ENCODE peak calls at places on chromosome 16, in ten cellular contexts. W is A172; N is germinal center; M is skeletal muscle cell; G is stimulated activated CD4-positive, alpha-beta T cell treated with anti-CD3 and anti-CD28 coated beads, Interleukin-1b, Interleukin-23, amount 100 ng/mL, for 4 hours; A is NCI-H1417 treated with DMSO at 0.1 percent for 48 hours; U is activated naive CD8-positive, alpha-beta T cell treated with anti-CD3 and anti-CD28 coated beads, Interleukin-2, amount 10 ng/mL, durations not matched to agents 7 days and 5 days; V is AG08395; I is LoVo; D is body of pancreas. P is an unnamed sample.

GRCh38 chr16:88360999-88361398 is 21.8 kb upstream of the ZNF469 start:
- DNase-seq in W (no peak), N (no peak), M (no peak), G (no peak), A (no peak), U (no peak), V (no peak), I (no peak), D (no peak), P (no peak)

GRCh38 chr16:31471875-31472558 is at the start of gene TGFB1I1:
- DNase-seq in W (peak; percentile 59), N (peak; percentile 36), M (no peak), G (no peak), A (no peak), U (no peak), V (peak; percentile 91), I (peak; percentile 44), D (no peak), P (peak; percentile 89)

GRCh38 chr16:77805403-77805802 is 17.0 kb downstream of the VAT1L start:
- DNase-seq in W (no peak), N (no peak), M (no peak), G (no peak), A (no peak), U (no peak), V (no peak), I (no peak), D (peak; percentile 28), P (no peak)

GRCh38 chr16:4461250-4462085 is 13.0 kb downstream of the NMRAL1 start:
- DNase-seq in W (no peak), N (no peak), M (no peak), G (no peak), A (no peak), U (no peak), V (no peak), I (no peak), D (no peak), P (no peak)

GRCh38 chr16:53048139-53048915 is 4.4 kb downstream of the CHD9NB start:
- DNase-seq in W (no peak), N (no peak), M (no peak), G (no peak), A (no peak), U (no peak), V (no peak), I (peak; percentile 66), D (no peak), P (no peak)

GRCh38 chr16:75042423-75043174 is 43.8 kb downstream of the ZNRF1 start:
- DNase-seq in W (no peak), N (no peak), M (no peak), G (no peak), A (no peak), U (no peak), V (no peak), I (no peak), D (no peak), P (no peak)

GRCh38 chr16:8950580-8951077 is 13.1 kb downstream of the USP7 start:
- DNase-seq in W (no peak), N (no peak), M (no peak), G (no peak), A (no peak), U (no peak), V (no peak), I (no peak), D (no peak), P (no peak)

GRCh38 chr16:85622683-85623082 is 9.6 kb downstream of the GSE1 start:
- DNase-seq in W (no peak), N (no peak), M (no peak), G (no peak), A (no peak), U (no peak), V (no peak), I (no peak), D (no peak), P (no peak)

GRCh38 chr16:68636064-68636551 is 9.0 kb upstream of the CDH3 start:
- DNase-seq in W (peak; percentile 56), N (no peak), M (no peak), G (no peak), A (no peak), U (no peak), V (no peak), I (peak; percentile 25), D (no peak), P (peak; percentile 55)

GRCh38 chr16:10090816-10091215 is 91.4 kb downstream of the GRIN2A start:
- DNase-seq in W (no peak), N (no peak), M (no peak), G (no peak), A (no peak), U (no peak), V (no peak), I (no peak), D (no peak), P (no peak)

P was measured in MG63.